ENCODE peak calls at places on chromosomes 2 and 18, in eight cellular contexts. Q is stimulated activated CD8-positive, alpha-beta memory T cell treated with anti-CD3 and anti-CD28 coated beads, Interleukin-7, amount 100 ng/mL, for 48 hours; E is activated T-helper 1 cell treated with Interleukin-2 at 50 U/mL for 16 hours; Z is activated CD4-positive, CD25-positive, alpha-beta regulatory T cell treated with anti-CD3 and anti-CD28 coated beads, Interleukin-2, amount 50 U/mL, for 16 hours; R is right cardiac atrium; O is AG08395; U is EH; N is bronchial epithelial cell. J is an unnamed sample.

GRCh38 chr18:29157057-29157780 is 980.3 kb upstream of the CDH2 start:
- DNase-seq in Z (no peak), U (no peak), O (no peak), R (no peak), E (no peak), N (peak; percentile 85), Q (no peak), J (no peak)

GRCh38 chr2:176997074-176997791 is 215.4 kb upstream of the HNRNPA3 start:
- DNase-seq in Z (no peak), R (no peak), U (peak; percentile 84), N (peak; percentile 83), E (no peak), O (peak; percentile 82), Q (peak; percentile 7), J (peak; percentile 12)

GRCh38 chr18:5542393-5543035 is 1.3 kb downstream of the EPB41L3 start:
- DNase-seq in U (peak; percentile 3), Z (no peak), Q (no peak), N (no peak), E (no peak), R (peak; percentile 70), O (peak; percentile 28), J (no peak)

GRCh38 chr18:23578067-23578705 is 8.1 kb downstream of the NPC1 start:
- DNase-seq in U (no peak), E (no peak), Z (no peak), Q (no peak), N (no peak), R (no peak), O (no peak), J (no peak)

GRCh38 chr18:57727952-57728807 is 74.9 kb downstream of the ATP8B1 start:
- DNase-seq in N (peak; percentile 74), O (no peak), U (peak; percentile 63), Z (no peak), R (no peak), E (no peak), Q (no peak), J (no peak)

GRCh38 chr2:65402780-65403528 is 29.4 kb downstream of the SPRED2 start:
- DNase-seq in U (peak; percentile 54), E (no peak), Q (no peak), O (peak; percentile 56), N (no peak), Z (no peak), R (no peak), J (no peak)

GRCh38 chr2:137208361-137208973 is 443.1 kb downstream of the THSD7B start:
- DNase-seq in O (peak; percentile 18), E (no peak), U (peak; percentile 67), N (peak; percentile 62), Q (no peak), R (no peak), Z (no peak), J (no peak)

GRCh38 chr2:12071343-12071742 is 324.9 kb downstream of the LPIN1 start:
- DNase-seq in R (no peak), O (no peak), N (no peak), Z (no peak), Q (no peak), E (no peak), U (no peak), J (no peak)

GRCh38 chr2:28137221-28137620 is 246.7 kb downstream of the BABAM2 start:
- DNase-seq in Z (no peak), O (peak; percentile 74), R (no peak), E (no peak), Q (no peak), N (peak; percentile 40), U (peak; percentile 92), J (no peak)

GRCh38 chr2:213246665-213247281 is 37.5 kb upstream of the SPAG16 start:
- DNase-seq in E (peak; percentile 4), U (peak; percentile 54), Z (peak; percentile 44), R (no peak), Q (peak; percentile 16), O (no peak), N (peak; percentile 55), J (no peak)